ENCODE peak calls at places on chromosome 14, in six cellular contexts. H is IMR-90, N is SK-N-SH, W is GM12878, P is A549, Y is K562. I is an unnamed sample.

GRCh38 chr14:36503771-36504741 is 16.0 kb downstream of the NKX2-1 start:
- DNase-seq in Y (no peak), P (no peak), W (no peak), H (no peak), N (peak), I (no peak)

GRCh38 chr14:34222867-34223266 is 239.2 kb downstream of the SPTSSA start:
- DNase-seq in Y (no peak), P (no peak), W (no peak), N (peak), H (no peak), I (no peak)

GRCh38 chr14:39212034-39212433 is 21.7 kb upstream of the MIA2 start:
- DNase-seq in P (no peak), N (no peak), H (no peak), W (no peak), Y (no peak), I (no peak)

GRCh38 chr14:50943943-50944646 is at the start of gene PYGL:
- DNase-seq in W (no peak), Y (peak), N (peak), H (peak), P (peak), I (peak)

GRCh38 chr14:34110531-34110930 is 159.7 kb upstream of the EGLN3 start:
- DNase-seq in N (no peak), H (no peak), Y (no peak), P (no peak), W (no peak), I (no peak)

GRCh38 chr14:95759952-95760351 is 46.0 kb upstream of the TCL1A start:
- DNase-seq in Y (no peak), N (peak), W (no peak), P (no peak), H (no peak), I (no peak)

GRCh38 chr14:22650960-22651521 is 6.9 kb upstream of the OR6J1 start:
- DNase-seq in P (peak), N (no peak), Y (peak), H (no peak), W (peak), I (no peak)

GRCh38 chr14:54396493-54397335 is at the start of gene CDKN3:
- DNase-seq in P (peak), W (peak), Y (peak), H (peak), N (peak), I (peak)

GRCh38 chr14:89625208-89625987 is 208.4 kb upstream of the FOXN3 start:
- DNase-seq in N (peak), Y (no peak), P (no peak), H (no peak), W (no peak), I (no peak)

GRCh38 chr14:98186140-98186539 is 1085.9 kb downstream of the BCL11B start:
- DNase-seq in W (no peak), Y (no peak), P (no peak), N (no peak), H (no peak), I (no peak)

GRCh38 chr14:35398095-35398584 is 6.4 kb downstream of the NFKBIA start:
- DNase-seq in P (no peak), Y (no peak), H (no peak), W (no peak), N (no peak), I (no peak)

GRCh38 chr14:30569216-30569902 is 10.4 kb downstream of the G2E3 start:
- DNase-seq in W (no peak), Y (no peak), P (no peak), N (no peak), H (no peak), I (peak)

GRCh38 chr14:32627545-32628298 is 298.6 kb downstream of the AKAP6 start:
- DNase-seq in Y (no peak), P (no peak), H (no peak), N (no peak), W (no peak), I (no peak)

GRCh38 chr14:45679852-45680251 is 426.9 kb upstream of the MIS18BP1 start:
- DNase-seq in Y (no peak), P (peak), W (no peak), H (peak), N (no peak), I (no peak)

GRCh38 chr14:71414631-71415403 is 507.6 kb downstream of the PCNX1 start:
- DNase-seq in H (peak), W (no peak), N (peak), Y (no peak), P (no peak), I (no peak)

GRCh38 chr14:69773571-69774276 is 6.8 kb downstream of the SRSF5 start:
- DNase-seq in Y (no peak), H (no peak), W (no peak), P (no peak), N (no peak), I (no peak)

GRCh38 chr14:31070431-31070830 is 44.3 kb upstream of the STRN3 start:
- DNase-seq in N (no peak), P (no peak), Y (no peak), H (peak), W (no peak), I (no peak)

DNA sequence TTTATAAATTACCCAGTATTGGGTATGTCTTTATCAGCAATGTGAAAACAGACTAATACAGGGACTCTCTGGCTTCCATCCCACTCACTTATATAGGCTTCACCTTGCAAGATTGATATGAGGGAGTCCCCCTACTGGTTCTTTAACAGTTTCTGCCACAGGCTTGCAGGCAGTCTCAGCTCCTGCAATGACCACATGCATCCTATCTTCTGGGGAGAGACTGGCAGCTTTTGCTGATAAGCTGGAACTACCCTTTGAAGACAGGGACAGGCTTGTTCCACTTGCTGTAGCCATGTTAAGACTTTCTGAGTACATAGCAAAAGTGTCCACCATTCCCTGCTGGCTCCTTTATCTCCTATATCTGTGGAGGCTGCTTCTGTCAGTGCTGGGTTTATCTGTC is 531.7 kb upstream of the FLRT2 start:
- DNase-seq in H (no peak), P (no peak), W (no peak), Y (no peak), N (no peak), I (no peak)
- TF ChIP-seq CTCF in H (no peak), P (no peak), W (no peak), Y (no peak), N (no peak), I (no peak)

GRCh38 chr14:88323520-88324199 is 591 bp upstream of the KCNK10 start:
- DNase-seq in N (peak), W (no peak), H (peak), P (no peak), Y (no peak), I (no peak)
- TF ChIP-seq SMC3 in N (no peak), W (no peak), H (no peak), P (no peak), Y (no peak), I (no peak)

GRCh38 chr14:92458959-92459478 is 54.6 kb upstream of the RIN3 start:
- DNase-seq in Y (no peak), W (no peak), H (no peak), N (no peak), P (no peak), I (no peak)

GRCh38 chr14:92460916-92461579 is 52.5 kb upstream of the RIN3 start:
- DNase-seq in P (no peak), H (peak), Y (no peak), N (no peak), W (peak), I (no peak)

GRCh38 chr14:92460541-92460915 is 53.1 kb upstream of the RIN3 start:
- DNase-seq in N (no peak), Y (no peak), H (no peak), P (no peak), W (no peak), I (no peak)

GRCh38 chr14:92458136-92458958 is 55.2 kb upstream of the RIN3 start:
- DNase-seq in W (no peak), H (no peak), N (no peak), P (no peak), Y (no peak), I (no peak)

GRCh38 chr14:92459479-92460421 is 53.8 kb upstream of the RIN3 start:
- DNase-seq in N (no peak), H (no peak), P (no peak), W (no peak), Y (no peak), I (no peak)
- TF ChIP-seq CTCF in N (peak), H (no peak), P (no peak), W (no peak), Y (no peak), I (no peak)

GRCh38 chr14:104677506-104678332 is 11.7 kb upstream of the INF2 start:
- DNase-seq in H (peak), N (no peak), W (no peak), Y (peak), P (peak), I (no peak)
- TF ChIP-seq SMC3 in H (no peak), N (no peak), W (no peak), Y (no peak), P (peak), I (no peak)

DNA sequence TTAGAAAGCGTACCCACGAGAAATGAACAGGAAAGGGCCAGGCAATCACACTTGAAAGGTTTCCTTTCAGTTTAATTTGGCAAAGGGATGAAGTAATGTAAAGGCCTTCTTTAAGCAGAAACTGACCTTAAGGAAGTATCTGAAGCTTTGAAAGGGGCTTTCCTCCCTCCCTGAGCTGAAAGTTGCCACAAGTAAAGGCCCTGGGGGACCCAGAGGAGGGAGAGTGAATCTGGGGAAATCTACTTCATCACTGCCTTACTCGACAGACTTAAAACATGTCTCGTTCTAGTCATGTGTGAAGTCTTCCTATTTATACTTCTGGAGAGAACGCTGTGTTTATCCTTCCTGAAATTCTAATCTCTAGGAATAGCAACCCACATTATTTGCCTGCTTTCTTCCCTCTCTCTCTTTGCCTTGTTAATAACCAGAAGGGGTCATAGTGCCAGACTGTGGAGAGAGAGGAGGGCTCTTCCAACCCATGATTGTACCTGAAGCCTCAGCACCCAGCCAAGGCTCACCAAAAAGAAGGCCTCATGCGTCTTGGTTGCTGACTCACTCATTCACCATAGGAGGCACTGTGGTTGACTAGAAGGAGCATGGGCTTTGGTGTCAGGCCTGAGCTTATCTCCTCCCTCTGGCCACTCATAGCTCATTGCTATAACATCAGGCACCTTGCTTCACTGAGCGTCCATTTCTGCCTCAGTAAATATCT is 10.2 kb upstream of the GPX2 start:
- DNase-seq in N (no peak), H (no peak), Y (peak), P (peak), W (peak), I (no peak)
- TF ChIP-seq CTCF in N (no peak), H (no peak), Y (peak), P (no peak), W (peak), I (peak)

GRCh38 chr14:61750708-61751474 is 11.3 kb upstream of the SNAPC1 start:
- DNase-seq in N (peak), H (peak), W (peak), Y (peak), P (peak), I (no peak)
- TF ChIP-seq SMC3 in N (no peak), H (no peak), W (no peak), Y (no peak), P (peak), I (no peak)

DNA sequence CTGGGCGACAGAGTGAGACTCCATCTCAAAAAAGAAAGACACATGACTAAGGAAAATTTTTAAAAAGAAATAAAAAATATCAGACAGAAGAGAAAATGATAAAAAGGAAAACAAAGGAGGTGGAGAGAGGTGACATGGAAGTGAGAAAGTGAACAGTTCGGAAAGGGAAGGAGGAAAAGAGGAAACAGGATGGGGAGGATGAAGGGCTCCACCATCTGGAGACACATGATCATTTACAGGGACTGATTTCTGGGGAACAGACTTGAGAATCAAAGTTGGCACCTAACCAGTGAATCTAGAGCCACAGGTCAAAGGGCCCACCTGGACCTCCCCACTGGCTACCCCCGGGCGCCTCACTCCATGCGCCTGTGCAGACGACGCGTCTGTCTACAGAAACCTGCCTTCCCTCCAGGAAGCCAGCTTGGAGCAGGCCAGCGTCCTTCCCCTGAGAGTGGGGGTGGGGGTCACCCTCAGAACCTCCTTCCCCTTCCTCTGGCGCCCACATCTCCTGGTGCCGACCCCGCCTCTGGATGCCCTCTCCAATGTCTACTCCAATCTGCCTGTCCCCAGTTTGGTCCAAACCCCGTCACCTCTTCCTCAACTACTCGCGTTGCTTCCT is 60.5 kb downstream of the AMN start:
- DNase-seq in N (no peak), P (no peak), H (no peak), W (no peak), Y (no peak), I (no peak)
- TF ChIP-seq CTCF in N (no peak), P (no peak), H (no peak), W (no peak), Y (peak), I (peak)